ENCODE peak calls at places on chromosomes 1 and 21, in ten cellular contexts. C is heart right ventricle, Z is endothelial cell of umbilical vein, Y is A549, O is cardiac fibroblast, A is AG04449, P is brain microvascular endothelial cell, D is pancreas, J is HFF-Myc, G is astrocyte of the spinal cord. U is an unnamed sample.

GRCh38 chr21:31845151-31845550 is 27.7 kb upstream of the HUNK start:
- DNase-seq in O (no peak), Z (no peak), A (no peak), Y (no peak), D (no peak), J (no peak), G (no peak), P (no peak), C (no peak), U (no peak)

GRCh38 chr1:28145728-28146127 is 30.8 kb downstream of the PTAFR start:
- DNase-seq in A (no peak), D (no peak), O (no peak), J (no peak), C (no peak), G (no peak), Y (no peak), Z (no peak), P (no peak), U (no peak)

GRCh38 chr21:41752231-41752681 is 14.6 kb downstream of the RIPK4 start:
- DNase-seq in D (no peak), C (no peak), G (peak; percentile 56), A (no peak), J (peak; percentile 97), Y (no peak), P (no peak), O (peak; percentile 39), Z (no peak), U (peak; percentile 87)

GRCh38 chr1:167455786-167456446 is 62.4 kb downstream of the CD247 start:
- DNase-seq in D (no peak), C (peak; percentile 30), G (no peak), O (peak; percentile 17), P (no peak), Z (peak; percentile 9), J (no peak), Y (peak; percentile 13), A (no peak), U (no peak)

GRCh38 chr21:45612096-45613019 is 31.2 kb upstream of the PCBP3 start:
- DNase-seq in C (no peak), J (no peak), Z (no peak), O (peak; percentile 88), G (peak; percentile 83), Y (no peak), P (peak; percentile 84), D (no peak), A (peak; percentile 16), U (no peak)

GRCh38 chr1:96329121-96329520 is 392.5 kb upstream of the PTBP2 start:
- DNase-seq in C (no peak), O (peak; percentile 64), P (peak; percentile 13), D (no peak), Z (peak; percentile 7), J (peak; percentile 4), Y (no peak), A (no peak), G (peak; percentile 60), U (no peak)

GRCh38 chr1:214123061-214123784 is 135.4 kb downstream of the PROX1 start:
- DNase-seq in Z (peak; percentile 88), C (peak; percentile 42), O (peak; percentile 79), A (no peak), P (peak; percentile 38), Y (peak; percentile 72), G (peak; percentile 72), D (peak; percentile 75), J (peak; percentile 6), U (peak; percentile 85)

GRCh38 chr21:35730325-35730724 is 330.0 kb downstream of the SETD4 start:
- DNase-seq in P (no peak), C (no peak), O (no peak), Z (no peak), D (no peak), Y (no peak), G (no peak), A (no peak), J (no peak), U (no peak)

GRCh38 chr1:234845836-234846235 is 235.9 kb upstream of the IRF2BP2 start:
- DNase-seq in P (no peak), D (no peak), Z (no peak), J (no peak), O (no peak), G (no peak), C (no peak), A (no peak), Y (no peak), U (no peak)

GRCh38 chr1:942864-943533 is 16.1 kb downstream of the NOC2L start:
- DNase-seq in G (peak; percentile 79), D (no peak), P (peak; percentile 56), A (no peak), C (peak; percentile 56), Z (no peak), O (peak; percentile 70), Y (peak; percentile 95), J (no peak), U (no peak)

DNA sequence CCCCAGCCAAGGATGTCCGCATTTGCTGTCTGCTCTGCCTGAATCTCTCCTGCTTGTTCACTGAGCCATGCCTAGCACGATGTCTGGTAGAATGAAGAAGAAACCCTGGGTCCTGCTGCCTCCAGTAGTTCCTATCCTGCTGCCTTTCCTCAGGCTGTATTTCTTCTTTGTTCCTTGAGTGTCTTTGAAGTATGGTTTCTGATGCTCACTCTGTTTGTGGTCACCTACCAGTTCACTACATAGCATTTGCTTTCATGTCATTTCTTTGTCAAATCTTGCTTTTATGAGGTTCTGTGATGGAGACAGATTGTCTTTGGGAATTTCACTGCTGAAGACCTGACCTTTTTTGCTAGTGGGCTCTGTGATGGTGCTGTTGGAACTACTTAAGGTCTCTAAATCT is 5.9 kb downstream of the UCK2 start:
- DNase-seq in C (no peak), P (no peak), A (no peak), O (no peak), Y (no peak), D (no peak), G (no peak), Z (no peak), J (no peak), U (no peak)
- TF ChIP-seq CTCF in C (no peak), P (no peak), A (no peak), O (no peak), Y (no peak), D (no peak), G (no peak), Z (no peak), J (no peak), U (no peak)

GRCh38 chr1:212561501-212561931 is 47.0 kb upstream of the ATF3 start:
- DNase-seq in A (no peak), J (no peak), P (peak; percentile 80), C (no peak), G (peak; percentile 76), Y (peak; percentile 24), O (peak; percentile 17), Z (peak; percentile 12), D (no peak), U (peak; percentile 36)
- H3K4me3 ChIP-seq in A (no peak overlapping the region), J (no peak overlapping the region), P (no peak overlapping the region), C (no peak overlapping the region), G (no peak overlapping the region), Y (no peak overlapping the region), O (no peak overlapping the region), Z (no peak overlapping the region), D (no peak overlapping the region), U (no peak overlapping the region)

GRCh38 chr1:8883510-8883909 is 5.0 kb upstream of the ENO1 start:
- DNase-seq in Z (no peak), A (no peak), C (no peak), Y (peak; percentile 58), D (no peak), O (no peak), G (no peak), P (no peak), J (no peak), U (no peak)

GRCh38 chr1:8880068-8880676 is 1.7 kb upstream of the ENO1 start:
- DNase-seq in G (peak; percentile 95), J (peak; percentile 72), Z (peak; percentile 55), Y (peak; percentile 92), A (peak; percentile 93), D (no peak), O (peak; percentile 98), P (peak; percentile 92), C (peak; percentile 42), U (peak; percentile 87)

GRCh38 chr1:8878448-8879347 is at the start of gene ENO1:
- DNase-seq in Z (peak; percentile 99), G (peak; percentile 98), D (peak; percentile 95), C (peak; percentile 98), J (peak; percentile 87), Y (peak; percentile 97), P (peak; percentile 96), O (peak; percentile 99), A (peak; percentile 88), U (peak; percentile 98)

GRCh38 chr1:8876099-8876496 is 2.4 kb downstream of the ENO1 start:
- DNase-seq in G (no peak), O (no peak), Y (no peak), P (no peak), A (no peak), J (no peak), D (no peak), Z (no peak), C (no peak), U (no peak)

DNA sequence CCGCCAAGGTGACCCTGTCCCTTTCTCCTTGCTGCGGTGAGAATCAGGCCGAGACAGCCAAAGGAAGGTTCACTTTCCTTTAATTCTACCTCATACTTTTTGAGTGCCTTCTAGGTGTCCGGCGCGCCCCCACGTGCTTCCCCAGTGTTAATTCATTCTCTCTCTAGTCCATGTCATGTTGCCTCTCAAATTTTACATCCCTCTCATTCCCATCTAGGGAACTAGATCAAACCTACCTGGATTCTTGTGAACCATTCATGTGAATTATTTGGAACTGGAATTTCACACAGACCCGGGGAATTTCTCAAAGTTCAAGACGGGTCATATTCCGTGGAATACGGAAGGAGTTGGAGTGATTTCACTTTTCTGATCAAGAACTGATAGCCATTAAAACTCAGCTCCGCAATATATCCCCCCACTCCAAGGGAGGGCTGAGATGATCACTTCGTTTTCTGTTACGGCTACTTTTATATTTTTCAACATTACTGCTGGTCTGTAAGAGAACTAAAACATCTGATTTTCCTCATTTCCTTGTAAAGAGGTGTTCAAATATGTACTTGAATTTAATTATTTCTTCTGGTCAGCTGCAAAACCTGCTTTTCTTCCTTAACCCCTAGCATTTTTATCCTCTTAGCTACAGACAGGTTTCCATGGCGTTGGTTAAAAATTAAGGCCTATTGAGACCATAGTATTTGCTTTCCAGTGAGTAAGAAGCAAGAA is 1.0 kb upstream of the ENO1 start:
- DNase-seq in O (no peak), A (no peak), G (peak; percentile 61), Z (no peak), Y (no peak), P (no peak), C (peak; percentile 58), J (no peak), D (no peak), U (peak; percentile 60)
- TF ChIP-seq CTCF in O (no peak), A (peak; percentile 3), G (peak; percentile 35), Z (no peak), Y (no peak), P (peak; percentile 34), C (peak; percentile 16), J (no peak), D (no peak), U (peak; percentile 20)

DNA sequence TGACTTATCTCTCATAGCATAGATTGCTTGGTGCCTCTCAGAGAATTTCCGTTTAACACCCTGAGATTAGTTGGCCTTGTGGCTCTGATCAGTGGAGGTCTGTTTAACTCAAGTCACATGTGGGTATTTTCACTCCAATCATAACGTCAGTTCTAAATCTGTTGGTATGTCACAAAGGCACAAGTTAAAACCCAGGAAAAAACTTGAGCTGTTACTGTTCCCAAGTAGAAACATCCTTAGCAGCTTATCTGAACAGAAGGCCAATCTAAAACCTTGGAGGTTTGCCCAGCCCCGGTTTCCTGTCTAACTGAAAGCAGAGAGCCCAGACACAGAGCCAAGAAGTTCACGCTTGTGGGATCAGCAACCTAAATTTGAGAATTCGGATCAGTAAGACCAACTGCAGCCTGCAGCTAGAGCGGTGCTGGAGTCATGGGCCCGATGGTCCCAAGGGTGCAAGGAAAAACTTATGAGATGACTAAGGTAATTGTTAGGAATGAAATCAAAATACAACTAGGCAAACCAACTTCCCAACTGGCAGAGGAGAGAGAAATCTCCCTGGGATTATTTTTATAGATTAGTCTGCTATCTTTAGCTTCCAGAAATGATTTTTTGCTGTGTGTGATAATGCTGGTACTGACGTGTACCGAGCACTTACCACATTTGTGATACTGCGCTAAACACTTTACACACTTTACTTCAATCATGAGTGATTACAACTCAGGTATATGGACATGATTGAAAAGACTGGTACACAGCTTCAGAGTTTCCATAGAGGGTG is 90.2 kb upstream of the C1orf21 start:
- DNase-seq in P (peak; percentile 99), O (peak; percentile 99), Z (peak; percentile 97), G (peak; percentile 86), D (peak; percentile 89), Y (no peak), J (peak; percentile 88), A (peak; percentile 88), C (peak; percentile 97), U (no peak)
- H3K4me3 ChIP-seq in P (no peak overlapping the region), O (no peak overlapping the region), Z (no peak overlapping the region), G (no peak overlapping the region), D (no peak overlapping the region), Y (no peak overlapping the region), J (no peak overlapping the region), A (no peak overlapping the region), C (no peak overlapping the region), U (no peak overlapping the region)

U was measured in epithelial cell of esophagus.